ENCODE peak calls at places on chromosomes 3 and 15, in nine cellular contexts. S, I, K, U, E, O, F, V and M are unnamed samples.

GRCh38 chr3:20320489-20320888 is 134.5 kb upstream of the SGO1 start:
- DNase-seq in S (no peak), I (no peak), K (no peak), U (no peak), E (peak), O (no peak), F (no peak), V (no peak), M (no peak)

GRCh38 chr15:85333132-85333831 is 47.1 kb upstream of the AKAP13 start:
- DNase-seq in S (no peak), I (peak), K (no peak), U (peak), E (no peak), O (no peak), F (no peak), V (no peak), M (peak)

GRCh38 chr3:43223670-43224364 is 62.5 kb upstream of the SNRK start:
- DNase-seq in S (no peak), I (no peak), K (no peak), U (no peak), E (no peak), O (no peak), F (no peak), V (no peak), M (no peak)

GRCh38 chr3:197443506-197443905 is 112.3 kb downstream of the BDH1 start:
- DNase-seq in S (no peak), I (no peak), K (no peak), U (no peak), E (no peak), O (no peak), F (peak), V (no peak), M (no peak)

GRCh38 chr15:71808311-71809020 is 1.9 kb upstream of the NR2E3 start:
- DNase-seq in S (no peak), I (no peak), K (no peak), U (no peak), E (no peak), O (no peak), F (no peak), V (no peak), M (no peak)

GRCh38 chr15:83694030-83694429 is 40.1 kb downstream of the ADAMTSL3 start:
- DNase-seq in S (no peak), I (peak), K (no peak), U (no peak), E (peak), O (no peak), F (no peak), V (peak), M (no peak)

GRCh38 chr3:127675651-127676391 is 3.1 kb downstream of the ABTB1 start:
- DNase-seq in S (peak), I (no peak), K (no peak), U (no peak), E (no peak), O (no peak), F (peak), V (no peak), M (no peak)

GRCh38 chr3:66121288-66121687 is 82.6 kb upstream of the MAGI1 start:
- DNase-seq in S (no peak), I (no peak), K (no peak), U (no peak), E (no peak), O (no peak), F (no peak), V (no peak), M (peak)

GRCh38 chr3:14902719-14903118 is 44.7 kb upstream of the NR2C2 start:
- DNase-seq in S (peak), I (no peak), K (no peak), U (no peak), E (no peak), O (no peak), F (no peak), V (no peak), M (no peak)

GRCh38 chr3:126300761-126301481 is 56.3 kb downstream of the KLF15 start:
- DNase-seq in S (peak), I (no peak), K (no peak), U (no peak), E (no peak), O (no peak), F (peak), V (no peak), M (peak)

GRCh38 chr3:73745429-73746247 is 120.9 kb upstream of the PDZRN3 start:
- DNase-seq in S (no peak), I (no peak), K (peak), U (no peak), E (no peak), O (no peak), F (no peak), V (no peak), M (no peak)

GRCh38 chr15:51129513-51130197 is 34.9 kb upstream of the TNFAIP8L3 start:
- DNase-seq in S (no peak), I (no peak), K (peak), U (no peak), E (no peak), O (no peak), F (no peak), V (peak), M (no peak)

GRCh38 chr3:176953106-176954080 is 243.9 kb downstream of the TBL1XR1 start:
- DNase-seq in S (peak), I (peak), K (no peak), U (peak), E (no peak), O (peak), F (no peak), V (peak), M (peak)

GRCh38 chr3:123371859-123372767 is 76.8 kb downstream of the ADCY5 start:
- DNase-seq in S (no peak), I (no peak), K (no peak), U (no peak), E (no peak), O (no peak), F (peak), V (no peak), M (no peak)

GRCh38 chr3:52237659-52238172 is 1.2 kb downstream of the TWF2 start:
- DNase-seq in S (peak), I (peak), K (no peak), U (peak), E (peak), O (peak), F (peak), V (no peak), M (peak)

GRCh38 chr15:58297639-58298038 is 134.2 kb upstream of the LIPC start:
- DNase-seq in S (no peak), I (no peak), K (no peak), U (no peak), E (no peak), O (no peak), F (no peak), V (no peak), M (no peak)

GRCh38 chr3:176403531-176403930 is 793.8 kb downstream of the TBL1XR1 start:
- DNase-seq in S (no peak), I (no peak), K (no peak), U (no peak), E (peak), O (no peak), F (no peak), V (no peak), M (no peak)

GRCh38 chr3:134357914-134358811 is 16.1 kb downstream of the AMOTL2 start:
- DNase-seq in S (peak), I (peak), K (no peak), U (peak), E (peak), O (peak), F (peak), V (peak), M (peak)

GRCh38 chr3:9826815-9827574 is 16.8 kb downstream of the RPUSD3 start:
- DNase-seq in S (no peak), I (no peak), K (no peak), U (no peak), E (peak), O (no peak), F (no peak), V (peak), M (peak)

GRCh38 chr3:159620873-159621272 is 367.8 kb upstream of the IL12A start:
- DNase-seq in S (no peak), I (peak), K (no peak), U (peak), E (no peak), O (peak), F (no peak), V (no peak), M (peak)

GRCh38 chr3:102068327-102068726 is 219.0 kb downstream of the NFKBIZ start:
- DNase-seq in S (no peak), I (no peak), K (no peak), U (no peak), E (no peak), O (no peak), F (no peak), V (peak), M (no peak)

GRCh38 chr15:34241376-34242350 is 16.8 kb downstream of the EMC4 start:
- DNase-seq in S (no peak), I (peak), K (peak), U (no peak), E (peak), O (no peak), F (no peak), V (peak), M (peak)

GRCh38 chr15:65405793-65406192 is 17.0 kb downstream of the IGDCC4 start:
- DNase-seq in S (no peak), I (no peak), K (no peak), U (no peak), E (no peak), O (no peak), F (no peak), V (no peak), M (no peak)

GRCh38 chr3:58528629-58529028 is 8.4 kb downstream of the ACOX2 start:
- DNase-seq in S (peak), I (no peak), K (peak), U (no peak), E (no peak), O (no peak), F (no peak), V (peak), M (peak)

GRCh38 chr15:79091204-79091867 is 756 bp upstream of the RASGRF1 start:
- DNase-seq in S (no peak), I (no peak), K (peak), U (no peak), E (peak), O (no peak), F (peak), V (peak), M (no peak)